ENCODE peak calls at places on chromosomes 13 and 19, in ten cellular contexts. Q, O, L, X, V, K, B, Z, H and P are unnamed samples.

GRCh38 chr13:87089391-87089790 is 581.8 kb upstream of the SLITRK5 start:
- DNase-seq in Q (peak), O (no peak), L (no peak), X (peak), V (no peak), K (no peak), B (no peak), Z (peak), H (no peak), P (no peak)

GRCh38 chr19:50377051-50377441 is 789 bp downstream of the NR1H2 start:
- DNase-seq in Q (no peak), O (no peak), L (no peak), X (no peak), V (no peak), K (no peak), B (no peak), Z (no peak), H (peak), P (no peak)

GRCh38 chr13:43377149-43377548 is 353.8 kb downstream of the DNAJC15 start:
- DNase-seq in Q (no peak), O (no peak), L (no peak), X (no peak), V (no peak), K (no peak), B (no peak), Z (no peak), H (no peak), P (no peak)

GRCh38 chr13:76397413-76397812 is 488.8 kb downstream of the KCTD12 start:
- DNase-seq in Q (no peak), O (no peak), L (no peak), X (no peak), V (no peak), K (no peak), B (no peak), Z (no peak), H (no peak), P (no peak)

GRCh38 chr13:47794963-47795362 is 206.1 kb downstream of the SUCLA2 start:
- DNase-seq in Q (peak), O (no peak), L (no peak), X (no peak), V (no peak), K (no peak), B (no peak), Z (no peak), H (no peak), P (no peak)

GRCh38 chr19:18294467-18294864 is 13.0 kb upstream of the JUND start:
- DNase-seq in Q (no peak), O (peak), L (no peak), X (no peak), V (peak), K (peak), B (peak), Z (no peak), H (peak), P (no peak)

GRCh38 chr19:5987077-5987818 is 9.3 kb upstream of the RANBP3 start:
- DNase-seq in Q (peak), O (peak), L (peak), X (peak), V (peak), K (peak), B (peak), Z (peak), H (peak), P (peak)

GRCh38 chr19:18514800-18515682 is 6.8 kb downstream of the ELL start:
- DNase-seq in Q (peak), O (no peak), L (peak), X (no peak), V (no peak), K (peak), B (no peak), Z (no peak), H (peak), P (no peak)

GRCh38 chr19:13995017-13995728 is 10.9 kb downstream of the RFX1 start:
- DNase-seq in Q (no peak), O (no peak), L (no peak), X (no peak), V (no peak), K (peak), B (no peak), Z (no peak), H (no peak), P (peak)

GRCh38 chr13:98794498-98794897 is 42.0 kb upstream of the SLC15A1 start:
- DNase-seq in Q (no peak), O (no peak), L (no peak), X (no peak), V (no peak), K (no peak), B (no peak), Z (no peak), H (no peak), P (no peak)

GRCh38 chr13:29948246-29948645 is 97.8 kb upstream of the UBL3 start:
- DNase-seq in Q (no peak), O (no peak), L (no peak), X (no peak), V (no peak), K (peak), B (no peak), Z (no peak), H (no peak), P (no peak)

GRCh38 chr13:50122465-50122864 is 107.2 kb downstream of the KCNRG start:
- DNase-seq in Q (no peak), O (no peak), L (no peak), X (no peak), V (no peak), K (no peak), B (no peak), Z (no peak), H (no peak), P (no peak)

GRCh38 chr19:58317481-58318072 is 9.2 kb upstream of the ZSCAN22 start:
- DNase-seq in Q (peak), O (no peak), L (no peak), X (no peak), V (no peak), K (peak), B (no peak), Z (peak), H (no peak), P (no peak)

GRCh38 chr19:15862444-15862843 is 35.4 kb downstream of the CYP4F2 start:
- DNase-seq in Q (no peak), O (no peak), L (no peak), X (no peak), V (no peak), K (no peak), B (no peak), Z (no peak), H (no peak), P (no peak)

GRCh38 chr13:46846736-46847135 is 49.8 kb upstream of the ESD start:
- DNase-seq in Q (no peak), O (no peak), L (no peak), X (no peak), V (no peak), K (no peak), B (no peak), Z (no peak), H (no peak), P (no peak)

GRCh38 chr13:24672141-24673132 is 7.8 kb upstream of the ATP12A start:
- DNase-seq in Q (no peak), O (no peak), L (no peak), X (no peak), V (no peak), K (no peak), B (no peak), Z (no peak), H (no peak), P (no peak)

GRCh38 chr19:4972509-4973230 is 3.8 kb downstream of the KDM4B start:
- DNase-seq in Q (no peak), O (no peak), L (no peak), X (peak), V (no peak), K (peak), B (peak), Z (no peak), H (no peak), P (no peak)

GRCh38 chr19:38657633-38658222 is 10.3 kb downstream of the ACTN4 start:
- DNase-seq in Q (peak), O (no peak), L (no peak), X (no peak), V (no peak), K (peak), B (peak), Z (no peak), H (no peak), P (no peak)

GRCh38 chr13:49443327-49443688 is 556 bp downstream of the CAB39L start:
- DNase-seq in Q (no peak), O (no peak), L (no peak), X (no peak), V (no peak), K (no peak), B (no peak), Z (no peak), H (no peak), P (no peak)

GRCh38 chr13:73672492-73672891 is 461.7 kb downstream of the KLF12 start:
- DNase-seq in Q (no peak), O (no peak), L (no peak), X (no peak), V (no peak), K (no peak), B (peak), Z (no peak), H (no peak), P (no peak)

GRCh38 chr19:29524912-29525870 is 603 bp upstream of the VSTM2B start:
- DNase-seq in Q (no peak), O (no peak), L (no peak), X (no peak), V (no peak), K (no peak), B (no peak), Z (no peak), H (no peak), P (no peak)

GRCh38 chr13:20190481-20191310 is 2.0 kb downstream of the GJB2 start:
- DNase-seq in Q (peak), O (no peak), L (no peak), X (no peak), V (no peak), K (peak), B (no peak), Z (no peak), H (no peak), P (no peak)

GRCh38 chr13:21219044-21219381 is 42.6 kb downstream of the MRPL57 start:
- DNase-seq in Q (no peak), O (no peak), L (no peak), X (no peak), V (no peak), K (no peak), B (no peak), Z (no peak), H (no peak), P (no peak)

GRCh38 chr13:31538067-31539042 is 201.0 kb upstream of the RXFP2 start:
- DNase-seq in Q (peak), O (no peak), L (no peak), X (peak), V (no peak), K (peak), B (peak), Z (no peak), H (no peak), P (no peak)

GRCh38 chr13:96091164-96091931 is 1.4 kb downstream of the HS6ST3 start:
- DNase-seq in Q (no peak), O (no peak), L (no peak), X (no peak), V (no peak), K (no peak), B (no peak), Z (no peak), H (no peak), P (no peak)

GRCh38 chr13:89695343-89696257 is 1651.9 kb upstream of the MIR17HG start:
- DNase-seq in Q (peak), O (peak), L (no peak), X (peak), V (no peak), K (no peak), B (peak), Z (no peak), H (no peak), P (no peak)

GRCh38 chr19:46435009-46435408 is 6.3 kb upstream of the PNMA8C start:
- DNase-seq in Q (no peak), O (no peak), L (no peak), X (no peak), V (no peak), K (no peak), B (no peak), Z (no peak), H (no peak), P (no peak)

GRCh38 chr19:11848594-11849263 is at the start of gene ZNF439:
- DNase-seq in Q (peak), O (peak), L (peak), X (peak), V (peak), K (peak), B (no peak), Z (no peak), H (peak), P (peak)

GRCh38 chr19:45528149-45528743 is 21.0 kb downstream of the VASP start:
- DNase-seq in Q (no peak), O (no peak), L (no peak), X (peak), V (no peak), K (no peak), B (no peak), Z (no peak), H (no peak), P (no peak)

GRCh38 chr19:50358483-50359431 is 6.7 kb downstream of the NAPSA start:
- DNase-seq in Q (no peak), O (peak), L (peak), X (peak), V (peak), K (no peak), B (peak), Z (no peak), H (peak), P (peak)